ENCODE peak calls at places on chromosomes 4 and X, in four cellular contexts. V is sigmoid colon, W is fibroblast of lung, P is colonic mucosa. K is an unnamed sample. For H3K36me3 and H3K4me1, the result is how much of the 10 kb centered on the place peaks cover.

GRCh38 chr4:71267244-71267643 is 71.6 kb upstream of the SLC4A4 start:
- DNase-seq in P (no peak), V (no peak), W (no peak), K (no peak)

GRCh38 chr4:157072002-157072401 is 3.9 kb upstream of the GLRB start:
- DNase-seq in V (no peak), W (peak), P (no peak), K (no peak)

GRCh38 chr4:152848508-152848907 is 68.8 kb downstream of the ARFIP1 start:
- DNase-seq in P (no peak), V (no peak), W (no peak), K (no peak)

GRCh38 chr4:10731162-10731561 is 46.6 kb upstream of the CLNK start:
- DNase-seq in V (no peak), W (no peak), P (no peak), K (no peak)

GRCh38 chr4:77146426-77147399 is 10.3 kb upstream of the CCNG2 start:
- DNase-seq in P (no peak), W (no peak), V (no peak), K (no peak)

GRCh38 chr4:124432500-124432899 is 280.0 kb downstream of the ANKRD50 start:
- DNase-seq in W (peak), V (no peak), P (no peak), K (no peak)

GRCh38 chr4:186808635-186809018 is 85.0 kb upstream of the FAT1 start:
- DNase-seq in V (no peak), W (peak), P (no peak), K (no peak)

GRCh38 chrX:19760841-19761512 is 126.4 kb downstream of the SH3KBP1 start:
- DNase-seq in W (no peak), P (no peak), V (no peak), K (no peak)

GRCh38 chr4:4269326-4269725 is 20.6 kb downstream of the LYAR start:
- DNase-seq in V (no peak), W (no peak), P (no peak), K (no peak)

GRCh38 chr4:78672441-78672815 is 103.7 kb upstream of the BMP2K start:
- DNase-seq in W (no peak), V (no peak), P (no peak), K (no peak)

GRCh38 chr4:81152839-81153713 is 61.9 kb downstream of the PRKG2 start:
- DNase-seq in V (no peak), P (no peak), W (no peak), K (no peak)

GRCh38 chr4:15162465-15163283 is 160.4 kb downstream of the CPEB2 start:
- DNase-seq in V (no peak), P (no peak), W (peak), K (no peak)

GRCh38 chr4:4658051-4658450 is 116.2 kb upstream of the STX18 start:
- DNase-seq in V (no peak), P (no peak), W (no peak), K (no peak)

GRCh38 chr4:11252149-11252548 is 176.5 kb downstream of the HS3ST1 start:
- DNase-seq in V (no peak), P (no peak), W (no peak), K (no peak)

GRCh38 chrX:10119399-10119990 is 37.3 kb upstream of the CLCN4 start:
- DNase-seq in V (peak), W (peak), P (peak), K (peak)

GRCh38 chr4:3219761-3220481 is 29.0 kb upstream of the MSANTD1 start:
- DNase-seq in P (no peak), V (no peak), W (no peak), K (no peak)

GRCh38 chr4:99593781-99594636 is 19.4 kb downstream of the MTTP start:
- DNase-seq in W (no peak), V (no peak), P (no peak), K (no peak)

GRCh38 chrX:120358687-120359086 is 3.2 kb upstream of the ATP1B4 start:
- DNase-seq in P (no peak), V (no peak), W (no peak), K (no peak)

GRCh38 chrX:132958086-132958703 is at the start of gene HS6ST2:
- DNase-seq in V (no peak), P (peak), W (no peak), K (no peak)

GRCh38 chrX:38220936-38221386 is 290 bp upstream of the SRPX start:
- DNase-seq in W (peak), P (no peak), V (peak), K (no peak)

GRCh38 chr4:94791701-94792100 is 33.9 kb downstream of the BMPR1B start:
- DNase-seq in P (no peak), V (no peak), W (no peak), K (no peak)

GRCh38 chr4:173519130-173520101 is 10.6 kb downstream of the HAND2 start:
- DNase-seq in V (peak), W (no peak), P (no peak), K (no peak)

GRCh38 chr4:21790437-21791029 is 158.0 kb downstream of the KCNIP4 start:
- DNase-seq in V (no peak), W (peak), P (no peak), K (no peak)

GRCh38 chr4:83208371-83208770 is 76.2 kb downstream of the COQ2 start:
- DNase-seq in V (no peak), W (no peak), P (peak), K (no peak)

GRCh38 chrX:78104447-78105176 is 564 bp downstream of the PGK1 start:
- DNase-seq in P (peak), W (peak), V (peak), K (no peak)

GRCh38 chr4:40190880-40191815 is 5.7 kb upstream of the RHOH start:
- DNase-seq in W (no peak), V (no peak), P (peak), K (no peak)

GRCh38 chr4:43835869-43836268 is 612.7 kb downstream of the KCTD8 start:
- DNase-seq in W (no peak), P (no peak), V (no peak), K (no peak)

GRCh38 chr4:182806259-182807252 is 110.6 kb downstream of the DCTD start:
- DNase-seq in W (peak), V (peak), P (peak), K (peak)

GRCh38 chr4:74365761-74366160 is 816 bp downstream of the EREG start:
- DNase-seq in P (peak), W (peak), V (peak), K (no peak)

GRCh38 chr4:4969298-4969697 is 50.0 kb downstream of the CYTL1 start:
- DNase-seq in P (peak), V (peak), W (peak), K (no peak)

GRCh38 chr4:118732591-118733330 is 47.6 kb downstream of the METTL14 start:
- DNase-seq in V (no peak), W (peak), P (no peak), K (no peak)

GRCh38 chr4:38621004-38621684 is 42.9 kb upstream of the KLF3 start:
- DNase-seq in V (no peak), W (peak), P (peak), K (no peak)

GRCh38 chrX:50818986-50819385 is 5.0 kb upstream of the SHROOM4 start:
- DNase-seq in V (no peak), P (no peak), W (no peak), K (no peak)

GRCh38 chrX:39145859-39146258 is 344.6 kb downstream of the MID1IP1 start:
- DNase-seq in P (no peak), V (no peak), W (no peak), K (no peak)

GRCh38 chrX:53440631-53441517 is 6.7 kb upstream of the HSD17B10 start:
- DNase-seq in V (peak), W (peak), P (peak), K (no peak)

GRCh38 chr4:67087897-67088296 is 457.4 kb downstream of the CENPC start:
- DNase-seq in V (no peak), P (peak), W (no peak), K (peak)

GRCh38 chr4:80154547-80154933 is 42.8 kb upstream of the PRDM8 start:
- DNase-seq in V (no peak), P (no peak), W (no peak), K (no peak)

GRCh38 chr4:185600801-185601200 is 65.5 kb upstream of the PDLIM3 start:
- DNase-seq in P (no peak), W (no peak), V (no peak), K (no peak)
- H3K36me3 ChIP-seq in P (under half), W (under half), V (under half), K (under half)

GRCh38 chr4:184811484-184812180 is 14.1 kb downstream of the ACSL1 start:
- DNase-seq in P (no peak), W (no peak), V (no peak), K (no peak)

GRCh38 chr4:184814686-184815045 is 11.1 kb downstream of the ACSL1 start:
- DNase-seq in W (no peak), V (no peak), P (no peak), K (no peak)

GRCh38 chr4:184810720-184811119 is 15.0 kb downstream of the ACSL1 start:
- DNase-seq in P (no peak), W (no peak), V (no peak), K (no peak)

GRCh38 chr4:184812651-184813181 is 13.1 kb downstream of the ACSL1 start:
- DNase-seq in W (peak), P (no peak), V (no peak), K (no peak)

DNA sequence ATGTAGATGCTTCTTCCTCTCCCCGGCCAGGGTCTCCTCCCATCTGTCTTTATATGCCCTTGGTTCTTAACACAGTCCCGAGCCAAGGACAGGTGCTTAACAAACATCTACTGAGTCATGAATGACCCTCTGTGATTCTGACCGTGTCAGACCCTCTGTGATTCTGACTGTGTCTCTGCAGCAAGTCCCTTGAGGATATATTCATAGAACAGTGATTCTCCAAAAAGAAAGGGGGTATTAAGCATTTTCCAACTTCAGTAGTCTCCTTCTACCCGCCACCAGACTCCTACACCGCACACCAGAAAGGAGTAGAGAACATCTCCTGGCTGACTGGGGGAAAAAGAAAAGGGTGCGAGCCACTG is 13.6 kb downstream of the ACSL1 start:
- DNase-seq in V (no peak), P (no peak), W (no peak), K (no peak)
- H3K27ac ChIP-seq in V (no peak), P (no peak), W (no peak), K (no peak)

DNA sequence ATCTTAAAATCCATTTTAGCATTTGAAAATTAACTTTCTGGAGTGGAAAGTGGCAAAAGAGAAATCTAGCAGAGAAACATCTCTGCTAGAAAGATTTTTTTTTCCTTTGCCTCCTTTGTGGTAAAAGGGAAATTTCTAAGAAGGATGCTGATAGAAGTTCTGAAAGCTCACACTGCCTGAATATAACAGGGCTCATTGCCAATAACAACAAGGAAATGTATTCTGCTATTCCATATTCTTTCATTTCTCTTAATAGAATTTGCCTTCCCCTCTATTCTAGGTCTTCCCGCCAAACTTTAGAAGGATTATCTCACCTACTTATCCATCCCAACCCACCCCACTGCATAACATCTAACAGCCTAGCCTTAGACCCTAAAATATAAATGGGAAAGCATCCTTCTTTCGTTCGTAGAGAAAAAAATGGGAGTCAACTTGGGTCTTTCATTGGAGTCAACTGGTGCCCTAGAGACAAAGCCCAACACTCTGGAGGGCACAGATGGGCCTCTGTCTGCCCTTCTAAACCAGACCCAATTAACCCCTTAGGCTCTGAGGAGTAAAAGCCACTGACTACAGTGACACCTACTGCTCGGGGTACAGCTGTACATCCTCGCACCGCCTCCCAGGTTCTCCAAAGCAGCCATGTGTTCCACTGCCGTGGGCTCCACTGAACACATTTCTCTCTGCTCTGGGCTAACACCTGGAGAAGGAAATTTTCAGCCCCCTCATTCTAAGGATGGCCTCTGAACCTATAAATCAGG is 103.9 kb downstream of the MAML3 start:
- DNase-seq in W (peak), V (no peak), P (no peak), K (peak)
- H3K4me1 ChIP-seq in W (under half), V (under half), P (under half), K (under half)

GRCh38 chr4:128856246-128856645 is 46.7 kb downstream of the JADE1 start:
- DNase-seq in P (no peak), V (no peak), W (no peak), K (no peak)

GRCh38 chr4:128859887-128860774 is 50.6 kb downstream of the JADE1 start:
- DNase-seq in W (peak), P (no peak), V (no peak), K (no peak)

GRCh38 chr4:128861856-128862518 is 52.5 kb downstream of the JADE1 start:
- DNase-seq in W (no peak), V (no peak), P (no peak), K (no peak)

GRCh38 chr4:128855656-128856055 is 46.2 kb downstream of the JADE1 start:
- DNase-seq in P (no peak), W (no peak), V (no peak), K (no peak)

DNA sequence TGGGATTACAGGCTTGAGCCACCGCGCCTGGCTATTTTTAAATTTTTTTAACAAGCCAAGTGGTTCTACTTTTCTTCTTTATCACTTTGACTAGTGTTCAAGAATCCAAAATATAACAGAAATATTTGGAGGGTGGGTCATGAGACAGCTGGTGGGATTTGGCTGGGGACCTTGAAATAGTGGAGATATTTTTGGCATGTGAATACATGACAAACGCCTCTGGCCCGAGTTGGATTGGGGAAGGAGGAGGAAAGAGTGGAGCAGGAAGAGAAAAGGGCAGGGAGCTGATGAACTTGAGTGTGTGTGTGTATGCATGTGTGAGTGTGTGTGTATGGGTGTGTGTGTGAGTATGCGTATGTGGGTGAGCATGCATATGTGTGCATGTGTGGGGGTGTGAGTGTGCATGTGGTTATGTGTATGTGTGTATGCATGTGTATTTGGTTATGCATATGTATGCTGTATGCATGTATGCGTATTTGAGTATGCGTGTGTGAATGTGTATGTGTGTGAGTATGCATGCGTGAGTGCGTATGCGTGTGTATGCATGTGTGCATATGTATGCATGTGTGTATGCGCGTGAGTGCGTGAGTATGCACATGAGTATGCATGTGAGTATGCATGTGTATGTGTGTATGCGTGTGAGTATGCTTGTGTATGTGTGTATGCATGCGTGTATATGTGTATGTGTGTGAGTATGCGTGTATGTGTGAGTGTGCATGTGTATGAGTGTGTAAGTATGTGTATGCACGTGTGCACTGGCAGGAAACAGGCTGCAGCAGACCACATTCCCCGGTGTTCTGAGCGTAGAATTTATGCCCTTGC is 49.6 kb downstream of the JADE1 start:
- DNase-seq in P (no peak), W (peak), V (no peak), K (no peak)
- H3K36me3 ChIP-seq in P (under half), W (under half), V (half or more), K (half or more)

GRCh38 chr4:123405212-123405856 is 8.7 kb downstream of the SPRY1 start:
- DNase-seq in V (no peak), P (no peak), W (no peak), K (no peak)
- H3K27ac ChIP-seq in V (peak), P (no peak), W (no peak), K (no peak)

GRCh38 chr4:6916587-6917444 is 7.2 kb downstream of the TBC1D14 start:
- DNase-seq in W (no peak), V (peak), P (peak), K (no peak)

GRCh38 chr4:6918345-6918744 is 8.7 kb downstream of the TBC1D14 start:
- DNase-seq in P (no peak), W (no peak), V (peak), K (no peak)

GRCh38 chr4:6917445-6918241 is 8.0 kb downstream of the TBC1D14 start:
- DNase-seq in W (peak), P (peak), V (peak), K (no peak)

GRCh38 chr4:6923507-6923906 is 13.9 kb downstream of the TBC1D14 start:
- DNase-seq in W (no peak), P (no peak), V (no peak), K (no peak)

DNA sequence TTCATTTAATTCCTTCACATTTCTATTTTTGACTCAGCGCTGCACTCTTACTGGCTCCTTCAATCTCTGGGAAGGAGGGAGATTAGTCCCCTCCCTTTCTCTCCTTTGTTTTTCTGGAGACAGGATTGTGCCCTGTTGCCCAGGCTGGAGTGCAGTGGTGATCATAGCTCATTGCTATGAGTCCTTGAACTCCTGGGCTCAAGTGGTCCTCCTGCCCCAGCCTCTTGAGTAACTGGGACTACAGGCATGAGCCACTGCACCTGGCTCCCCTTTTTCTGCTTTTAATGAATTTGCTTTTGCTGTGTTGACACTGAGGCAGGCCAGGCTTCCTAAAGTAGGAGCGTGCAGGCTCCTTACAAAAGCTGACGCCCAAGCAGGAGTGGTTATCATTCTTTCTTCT is 10.5 kb downstream of the TBC1D14 start:
- DNase-seq in W (no peak), V (peak), P (no peak), K (no peak)
- H3K4me1 ChIP-seq in W (under half), V (under half), P (under half), K (under half)

GRCh38 chr4:860561-860960 is 34.6 kb upstream of the CPLX1 start:
- DNase-seq in P (no peak), V (no peak), W (no peak), K (no peak)
- H3K36me3 ChIP-seq in P (under half), V (half or more), W (under half), K (under half)

DNA sequence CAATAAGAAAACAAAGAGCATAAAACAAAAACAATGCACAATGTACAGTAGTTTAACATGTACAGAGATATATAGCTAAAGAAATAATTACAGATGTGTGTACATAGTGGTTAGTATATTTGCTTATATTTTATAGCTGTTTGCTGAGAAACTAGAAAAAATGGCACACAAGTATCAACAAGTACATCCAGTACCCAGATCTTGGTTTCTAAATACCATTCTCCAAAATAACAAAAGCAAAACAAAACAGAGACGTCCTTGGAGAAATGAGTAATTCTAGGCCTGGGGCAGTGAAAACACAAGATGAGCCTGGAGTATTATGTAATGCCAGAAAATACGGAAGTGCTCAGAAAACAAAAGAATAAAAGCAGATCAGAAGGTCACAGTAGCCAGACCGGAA is 189.6 kb downstream of the TMEM47 start:
- DNase-seq in W (no peak), P (no peak), V (no peak), K (no peak)
- H3K27ac ChIP-seq in W (no peak), P (no peak), V (no peak), K (no peak)

GRCh38 chr4:184817494-184818215 is 8.1 kb downstream of the ACSL1 start:
- DNase-seq in W (no peak), P (no peak), V (no peak), K (no peak)
- H3K4me1 ChIP-seq in W (under half), P (under half), V (under half), K (under half)

K was measured in iPS DF 6.9.